ENCODE peak calls at places on chromosomes 16 and 17, in four cellular contexts. L is K562, Z is HepG2, C is GM12878. H is an unnamed sample.
A peak's percentile ranks its signal among the peaks of the same experiment; 100 is the strongest.

GRCh38 chr17:57466042-57466471 is 209.7 kb downstream of the MSI2 start:
- DNase-seq in Z (no peak), L (no peak), C (no peak), H (no peak)

GRCh38 chr17:75019710-75020109 is 7.2 kb downstream of the MRPL58 start:
- DNase-seq in L (no peak), Z (no peak), C (no peak), H (no peak)

GRCh38 chr17:78408476-78409020 is 30.1 kb downstream of the PGS1 start:
- DNase-seq in L (no peak), C (no peak), Z (no peak), H (no peak)

GRCh38 chr17:61053469-61053868 is 346.2 kb upstream of the TBX2 start:
- DNase-seq in L (no peak), C (no peak), Z (no peak), H (no peak)

GRCh38 chr17:3966720-3967363 is 2.6 kb upstream of the ATP2A3 start:
- DNase-seq in Z (peak; percentile 20), L (no peak), C (no peak), H (no peak)

GRCh38 chr17:29155966-29156338 is 24.2 kb downstream of the MYO18A start:
- DNase-seq in L (no peak), C (no peak), Z (no peak), H (no peak)

GRCh38 chr17:68396795-68397536 is 60.3 kb downstream of the WIPI1 start:
- DNase-seq in L (no peak), C (no peak), Z (no peak), H (no peak)

GRCh38 chr16:50316848-50317630 is 50.7 kb downstream of the ADCY7 start:
- DNase-seq in C (no peak), L (no peak), Z (no peak), H (no peak)

GRCh38 chr16:84243732-84244131 is 3.9 kb upstream of the KCNG4 start:
- DNase-seq in Z (no peak), L (peak; percentile 12), C (no peak), H (no peak)

DNA sequence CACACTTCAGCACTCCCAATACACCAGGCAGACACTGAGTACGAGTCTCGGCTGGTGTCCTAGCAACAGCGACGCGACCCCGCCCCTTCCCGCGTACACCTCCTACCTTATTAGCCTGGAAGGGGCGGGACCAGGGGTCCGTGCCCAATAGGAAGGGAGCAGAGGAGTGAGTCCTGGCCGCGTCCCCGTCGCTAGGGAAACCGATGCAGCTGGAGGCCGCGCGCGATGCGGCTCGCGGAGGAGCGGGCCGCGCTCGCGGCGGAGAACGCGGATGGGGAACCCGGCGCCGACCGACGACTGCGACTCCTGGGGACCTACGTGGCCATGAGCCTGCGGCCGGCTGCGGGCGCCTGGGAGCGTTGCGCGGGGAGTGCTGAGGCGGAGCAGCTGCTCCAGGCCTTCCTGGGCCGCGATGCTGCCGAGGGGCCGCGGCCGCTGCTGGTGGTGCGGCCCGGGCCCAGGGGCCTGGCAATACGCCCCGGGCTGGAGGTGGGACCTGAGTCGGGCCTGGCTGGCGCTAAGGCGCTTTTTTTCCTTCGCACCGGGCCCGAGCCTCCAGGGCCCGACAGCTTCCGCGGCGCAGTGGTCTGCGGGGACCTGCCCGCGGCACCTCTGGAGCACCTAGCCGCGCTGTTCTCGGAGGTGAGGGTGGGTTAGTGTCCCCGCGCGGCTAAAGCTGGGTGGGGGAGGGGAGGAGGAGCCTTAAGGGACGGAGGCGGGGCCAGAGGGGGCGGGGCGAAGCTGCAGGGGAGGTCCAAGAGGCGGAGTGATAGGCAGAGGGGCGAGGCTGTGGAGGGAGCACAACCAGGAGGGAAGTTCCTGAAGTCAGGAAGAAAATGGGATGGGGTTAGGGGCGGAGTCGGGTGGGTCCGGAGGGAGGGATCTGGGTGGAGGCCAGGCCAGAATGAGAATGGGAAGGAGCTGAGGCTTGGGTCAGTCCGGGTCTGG is at the start of gene DNAH9:
- DNase-seq in Z (peak; percentile 66), L (peak; percentile 86), C (no peak), H (no peak)
- TF ChIP-seq FOXK2 in Z (no peak), L (no peak), C (no peak), H (no peak)

GRCh38 chr16:88891083-88891482 is 24.6 kb upstream of the PABPN1L start:
- DNase-seq in C (no peak), L (no peak), Z (no peak), H (no peak)

GRCh38 chr16:88886311-88886914 is 20.0 kb upstream of the PABPN1L start:
- DNase-seq in Z (no peak), L (no peak), C (no peak), H (no peak)

GRCh38 chr16:88886915-88887521 is 20.6 kb upstream of the PABPN1L start:
- DNase-seq in Z (no peak), C (no peak), L (no peak), H (no peak)

GRCh38 chr16:88888057-88888777 is 21.8 kb upstream of the PABPN1L start:
- DNase-seq in Z (no peak), C (peak; percentile 72), L (peak; percentile 31), H (no peak)

GRCh38 chr16:88888778-88889387 is 22.4 kb upstream of the PABPN1L start:
- DNase-seq in Z (no peak), L (peak; percentile 44), C (no peak), H (no peak)
- TF ChIP-seq FOXK2 in Z (no peak), L (no peak), C (no peak), H (no peak)

GRCh38 chr16:54285414-54286066 is 1.0 kb downstream of the IRX3 start:
- DNase-seq in C (no peak), L (no peak), Z (peak; percentile 38), H (peak; percentile 20)
- TF ChIP-seq FOXK2 in C (no peak), L (no peak), Z (no peak), H (no peak)

GRCh38 chr17:49600949-49601348 is 25.3 kb downstream of the NXPH3 start:
- DNase-seq in C (no peak), L (no peak), Z (no peak), H (no peak)

GRCh38 chr17:49602783-49603182 is 27.1 kb downstream of the NXPH3 start:
- DNase-seq in L (no peak), Z (no peak), C (no peak), H (no peak)

GRCh38 chr17:49603720-49604119 is 28.0 kb downstream of the NXPH3 start:
- DNase-seq in Z (no peak), L (no peak), C (no peak), H (no peak)

GRCh38 chr17:49604314-49604869 is 28.7 kb downstream of the NXPH3 start:
- DNase-seq in Z (no peak), C (no peak), L (no peak), H (no peak)

GRCh38 chr17:49603238-49603637 is 27.6 kb downstream of the NXPH3 start:
- DNase-seq in L (no peak), Z (no peak), C (no peak), H (no peak)
- TF ChIP-seq FOXK2 in L (no peak), Z (no peak), C (no peak), H (no peak)

GRCh38 chr16:31002810-31003209 is 7.6 kb downstream of the STX1B start:
- DNase-seq in C (no peak), Z (no peak), L (no peak), H (no peak)

GRCh38 chr16:31006086-31006385 is 4.4 kb downstream of the STX1B start:
- DNase-seq in L (no peak), C (no peak), Z (no peak), H (no peak)

GRCh38 chr16:31003744-31004143 is 6.7 kb downstream of the STX1B start:
- DNase-seq in L (no peak), Z (no peak), C (no peak), H (no peak)

GRCh38 chr16:31005350-31006085 is 4.9 kb downstream of the STX1B start:
- DNase-seq in L (no peak), Z (no peak), C (no peak), H (no peak)

DNA sequence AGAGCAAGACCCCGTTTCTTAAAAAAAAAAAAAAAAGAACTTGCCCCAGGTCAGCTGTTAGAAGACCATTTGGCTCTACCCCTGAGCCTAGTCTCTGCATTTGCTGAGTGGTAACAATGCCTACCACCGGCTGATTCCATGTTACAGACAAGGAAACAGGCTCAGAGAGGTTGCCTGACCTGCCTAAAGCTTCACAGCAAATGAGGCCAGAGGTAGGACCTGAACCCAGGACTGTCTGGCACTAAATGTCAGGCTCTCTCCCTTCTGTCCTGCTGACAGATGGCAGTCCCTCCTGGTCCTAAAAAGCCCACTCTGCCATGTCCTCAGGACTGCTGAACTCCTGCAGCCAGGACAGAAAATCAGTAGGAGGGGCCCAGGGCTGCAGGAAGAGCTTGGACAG is 5.8 kb downstream of the STX1B start:
- DNase-seq in Z (no peak), C (no peak), L (no peak), H (no peak)
- TF ChIP-seq FOXK2 in Z (no peak), C (no peak), L (no peak), H (no peak)

DNA sequence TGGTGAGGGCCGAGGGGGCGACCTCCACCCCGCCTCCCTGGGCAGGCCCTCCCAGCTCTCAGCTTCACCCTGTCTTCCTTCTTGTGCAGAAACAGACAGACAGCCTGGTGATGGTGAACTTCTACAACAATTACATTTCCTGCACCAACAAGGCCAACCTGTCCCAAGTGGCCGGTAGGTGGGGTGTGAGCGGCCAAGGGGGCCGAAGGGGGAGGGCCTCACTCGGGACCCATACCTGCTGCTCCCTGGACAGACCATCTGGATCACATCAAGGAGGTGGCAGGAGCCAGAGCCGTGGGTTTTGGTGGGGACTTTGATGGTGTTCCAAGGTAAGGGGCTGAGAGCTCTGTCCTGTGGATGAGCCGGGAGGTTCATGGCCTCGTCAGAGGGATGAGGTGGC is 20.1 kb downstream of the CHMP1A start:
- DNase-seq in L (peak; percentile 34), Z (no peak), C (no peak), H (no peak)
- TF ChIP-seq FOXK2 in L (no peak), Z (no peak), C (no peak), H (no peak)

GRCh38 chr16:3536271-3536671 is 35.5 kb downstream of the CLUAP1 start:
- DNase-seq in C (no peak), Z (no peak), L (no peak), H (no peak)
- TF ChIP-seq FOXK2 in C (no peak), Z (no peak), L (no peak), H (no peak)

H was measured in HEK293T.